ENCODE peak calls at places on chromosomes 3 and 15, in four cellular contexts. J is K562, Z is HepG2, T is H1. Y is an unnamed sample.

GRCh38 chr3:56976666-56977560 is 83.6 kb upstream of the SPATA12 start:
- DNase-seq in Z (no peak), J (no peak), T (no peak), Y (no peak)

GRCh38 chr3:16407365-16407764 is 106.1 kb downstream of the RFTN1 start:
- DNase-seq in T (no peak), Z (no peak), J (no peak), Y (no peak)

GRCh38 chr3:43870844-43871626 is 180.3 kb downstream of the ABHD5 start:
- DNase-seq in T (no peak), J (no peak), Z (no peak), Y (no peak)

GRCh38 chr15:84819291-84819768 is 2.2 kb downstream of the ALPK3 start:
- DNase-seq in J (peak), T (no peak), Z (peak), Y (no peak)

GRCh38 chr15:48582472-48583235 is 62.9 kb downstream of the FBN1 start:
- DNase-seq in Z (no peak), T (no peak), J (no peak), Y (no peak)

GRCh38 chr15:100863406-100864198 is 16.0 kb upstream of the ALDH1A3 start:
- DNase-seq in Z (no peak), T (no peak), J (no peak), Y (no peak)

GRCh38 chr3:83769791-83770663 is 1188.8 kb upstream of the CADM2 start:
- DNase-seq in Z (no peak), J (no peak), T (no peak), Y (no peak)

GRCh38 chr3:187255314-187255713 is 36.2 kb downstream of the MASP1 start:
- DNase-seq in J (no peak), T (no peak), Z (no peak), Y (no peak)

GRCh38 chr15:96122077-96123027 is 208.1 kb upstream of the NR2F2 start:
- DNase-seq in T (no peak), Z (peak), J (no peak), Y (no peak)

GRCh38 chr3:171393032-171393744 is 67.0 kb downstream of the TNIK start:
- DNase-seq in Z (peak), T (peak), J (no peak), Y (no peak)

GRCh38 chr3:171391432-171391831 is 68.8 kb downstream of the TNIK start:
- DNase-seq in J (no peak), T (no peak), Z (no peak), Y (no peak)

GRCh38 chr3:171399842-171400241 is 60.4 kb downstream of the TNIK start:
- DNase-seq in Z (no peak), T (no peak), J (no peak), Y (no peak)

GRCh38 chr3:171398343-171398742 is 61.9 kb downstream of the TNIK start:
- DNase-seq in J (no peak), T (no peak), Z (no peak), Y (no peak)

DNA sequence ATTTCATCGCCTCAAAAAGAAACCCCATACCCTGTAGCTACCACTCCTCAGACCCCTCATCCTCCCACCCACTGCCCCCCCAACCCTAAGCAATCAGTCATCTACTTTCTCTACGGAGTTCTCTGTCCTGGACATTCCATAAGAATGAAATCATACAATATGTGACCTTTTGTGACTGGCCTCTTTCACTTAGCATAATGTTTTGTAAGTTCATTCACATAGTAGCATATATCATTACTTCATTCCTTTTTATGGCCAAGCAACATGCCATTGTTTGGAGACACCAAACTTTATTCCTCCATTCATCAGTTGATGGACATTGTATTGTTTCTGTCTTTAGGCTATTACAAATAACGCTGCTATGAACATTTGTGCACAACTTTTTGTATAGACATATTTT is 64.2 kb downstream of the TNIK start:
- DNase-seq in J (no peak), Z (peak), T (no peak), Y (no peak)
- TF ChIP-seq CHD2 in J (no peak), Z (no peak), T (no peak), Y (no peak)

GRCh38 chr15:49644364-49644794 is 23.5 kb downstream of the DTWD1 start:
- DNase-seq in T (no peak), J (peak), Z (no peak), Y (no peak)
- TF ChIP-seq CBX5 in T (no peak), J (no peak), Z (no peak), Y (no peak)

GRCh38 chr15:80474224-80474619 is 70.0 kb downstream of the ARNT2 start:
- DNase-seq in Z (no peak), J (no peak), T (no peak), Y (no peak)

GRCh38 chr15:80476036-80476435 is 71.9 kb downstream of the ARNT2 start:
- DNase-seq in Z (no peak), J (no peak), T (no peak), Y (no peak)

GRCh38 chr15:80474751-80475295 is 70.6 kb downstream of the ARNT2 start:
- DNase-seq in T (no peak), Z (no peak), J (no peak), Y (no peak)

GRCh38 chr15:80473574-80474223 is 69.5 kb downstream of the ARNT2 start:
- DNase-seq in J (no peak), T (no peak), Z (no peak), Y (no peak)

DNA sequence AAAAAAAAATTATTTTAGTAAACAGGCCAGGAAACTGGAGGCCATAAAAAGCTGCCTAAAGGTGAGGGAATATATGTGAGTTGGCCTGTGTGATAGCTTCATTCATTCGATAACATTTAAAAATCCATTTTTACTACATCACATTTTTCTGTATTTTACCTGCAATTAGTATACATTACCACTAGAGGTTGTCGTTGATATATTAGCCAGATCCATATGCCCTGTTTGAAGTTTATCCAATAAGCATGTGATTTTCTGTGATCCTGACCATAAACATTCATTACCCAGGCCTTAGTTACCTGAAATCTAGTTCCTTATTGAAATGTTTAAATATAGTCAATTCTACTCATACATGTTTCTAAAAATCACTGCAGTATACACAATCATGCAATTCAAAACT is 71.4 kb downstream of the ARNT2 start:
- DNase-seq in Z (no peak), J (no peak), T (no peak), Y (no peak)
- TF ChIP-seq JUND in Z (no peak), J (no peak), T (no peak), Y (no peak)

GRCh38 chr15:63403254-63403945 is 21.8 kb upstream of the CA12 start:
- DNase-seq in Z (no peak), J (no peak), T (no peak), Y (no peak)

GRCh38 chr15:63405683-63406456 is 24.2 kb upstream of the CA12 start:
- DNase-seq in J (no peak), Z (no peak), T (no peak), Y (no peak)

GRCh38 chr15:63402498-63403253 is 21.0 kb upstream of the CA12 start:
- DNase-seq in Z (peak), J (peak), T (no peak), Y (no peak)

GRCh38 chr15:63407612-63408011 is 26.0 kb upstream of the CA12 start:
- DNase-seq in J (no peak), Z (no peak), T (no peak), Y (no peak)

DNA sequence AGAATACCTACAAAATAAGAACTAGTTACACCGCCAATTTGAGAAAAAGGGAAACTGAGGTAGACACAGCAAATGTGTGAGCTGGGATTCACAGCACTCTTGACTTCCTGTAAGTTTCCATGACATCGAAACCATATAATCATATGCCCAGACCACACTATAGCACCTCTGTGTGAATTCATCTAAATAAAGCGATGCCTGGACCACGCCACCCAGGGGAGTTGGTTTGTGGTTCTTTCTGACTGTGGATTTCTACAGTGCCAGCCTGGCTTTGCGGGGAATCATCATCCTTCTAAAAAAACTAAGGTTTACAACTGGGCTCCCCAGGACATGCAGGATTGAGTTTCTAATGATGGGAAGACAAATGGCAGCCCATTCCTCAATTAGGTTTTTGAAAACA is 23.5 kb upstream of the CA12 start:
- DNase-seq in J (no peak), Z (no peak), T (no peak), Y (no peak)
- TF ChIP-seq CHD2 in J (no peak), Z (no peak), T (no peak), Y (no peak)

DNA sequence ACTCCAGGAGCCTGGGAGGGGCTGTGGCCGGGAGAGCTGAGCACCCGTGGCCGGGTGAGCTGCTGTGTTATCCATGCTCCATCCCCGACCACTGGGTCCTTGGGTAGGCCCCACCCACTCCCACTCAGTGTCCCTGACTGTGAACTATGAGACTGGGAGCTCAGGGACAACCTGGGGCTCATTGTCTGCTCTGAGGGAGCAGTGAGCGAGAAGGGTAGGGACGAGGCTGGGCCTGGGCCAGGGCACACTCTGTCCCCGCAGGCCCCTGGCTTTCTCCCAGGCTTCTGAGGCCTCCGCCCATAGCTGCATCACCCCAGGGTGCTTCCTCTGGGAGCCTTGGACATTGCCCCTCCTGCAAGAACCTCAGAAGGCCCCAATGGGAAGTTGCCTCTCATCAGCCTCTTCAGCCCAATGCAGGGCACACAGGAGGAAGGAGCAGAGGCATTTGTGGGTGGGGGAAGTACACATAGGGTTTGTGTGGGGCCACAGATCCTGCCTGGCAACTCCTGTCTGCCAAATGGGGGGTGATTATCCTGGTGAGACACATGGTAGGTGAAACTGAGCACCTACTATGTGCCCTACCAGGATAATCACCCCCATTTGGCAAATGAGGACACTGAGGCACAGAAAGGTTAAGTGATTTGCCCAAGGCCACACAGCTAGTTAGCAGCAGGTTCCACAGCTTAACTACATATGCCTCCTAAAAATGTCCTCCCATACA is 2.4 kb downstream of the ANPEP start:
- DNase-seq in T (no peak), Z (peak), J (no peak), Y (no peak)
- TF ChIP-seq CBX5 in T (no peak), Z (peak), J (no peak), Y (no peak)

DNA sequence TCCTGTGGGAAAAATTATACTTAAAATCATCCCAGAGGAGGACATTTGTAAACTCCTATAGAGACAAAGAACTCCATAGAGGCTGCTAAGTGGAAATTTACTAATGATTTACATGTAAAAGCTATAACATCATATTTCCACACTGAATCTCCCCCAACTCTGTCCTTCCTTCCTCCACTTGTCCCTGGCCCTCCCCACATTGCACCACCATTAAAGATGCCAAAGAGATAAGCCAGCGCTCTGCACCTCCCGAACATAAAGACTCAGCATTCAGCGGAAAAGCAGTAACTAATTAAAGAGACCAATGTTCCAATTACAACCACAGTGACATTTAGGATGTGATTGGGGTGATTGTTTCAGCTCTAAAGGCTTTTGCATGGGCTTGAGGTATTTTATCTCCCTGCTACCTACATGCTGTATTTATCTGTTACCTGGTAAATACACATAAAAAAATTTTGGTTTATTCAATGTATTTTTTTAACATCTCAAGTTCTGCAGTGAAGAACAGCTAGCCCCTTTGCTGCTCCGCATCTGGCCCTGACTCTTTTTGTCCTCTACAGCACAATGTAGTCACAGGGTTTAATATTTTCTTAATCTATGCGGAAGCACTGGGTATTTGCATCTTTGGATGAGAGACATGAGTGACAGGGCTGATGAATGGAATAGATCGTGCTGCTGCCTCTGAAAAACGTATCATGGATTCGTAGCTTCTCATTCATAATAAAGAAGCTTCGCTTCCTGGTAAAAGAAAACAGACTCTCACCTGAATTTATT is 35.3 kb upstream of the B3GNT5 start:
- DNase-seq in J (no peak), T (no peak), Z (no peak), Y (no peak)
- TF ChIP-seq JUND in J (no peak), T (no peak), Z (no peak), Y (no peak)

Y was measured in GM12878.